ENCODE peak calls at places on chromosomes 11 and 22, in four cellular contexts. E is Right ventricle myocardium inferior; A is activated naive CD8-positive, alpha-beta T cell treated with anti-CD3 and anti-CD28 coated beads, Interleukin-2, amount 50 U/mL, for 24 hours; F is transverse colon. P is an unnamed sample.

GRCh38 chr11:101848262-101848661 is 66.5 kb upstream of the CEP126 start:
- DNase-seq in F (no peak), A (no peak), E (no peak), P (no peak)

GRCh38 chr11:122850076-122850631 is 11.9 kb downstream of the CRTAM start:
- DNase-seq in E (no peak), A (peak), F (no peak), P (peak)

GRCh38 chr11:69476715-69477025 is 4.8 kb upstream of the LINC01488 start:
- DNase-seq in A (no peak), E (no peak), F (no peak), P (no peak)

GRCh38 chr22:18056802-18057474 is 20.9 kb upstream of the PEX26 start:
- DNase-seq in E (no peak), F (peak), A (no peak), P (no peak)

GRCh38 chr11:32888805-32889204 is 3.8 kb upstream of the QSER1 start:
- DNase-seq in E (no peak), A (no peak), F (no peak), P (no peak)

GRCh38 chr11:11701070-11701469 is 79.3 kb upstream of the GALNT18 start:
- DNase-seq in F (no peak), E (no peak), A (no peak), P (no peak)

GRCh38 chr22:42947211-42947990 is 67.5 kb downstream of the PACSIN2 start:
- DNase-seq in F (no peak), A (no peak), E (peak), P (peak)

GRCh38 chr11:112744041-112744440 is 217.2 kb upstream of the NCAM1 start:
- DNase-seq in E (no peak), F (no peak), A (no peak), P (no peak)

GRCh38 chr11:100563541-100564280 is 123.4 kb upstream of the ARHGAP42 start:
- DNase-seq in A (no peak), F (no peak), E (no peak), P (no peak)

GRCh38 chr11:76371170-76371569 is 9.8 kb downstream of the THAP12 start:
- DNase-seq in A (no peak), E (no peak), F (no peak), P (peak)

GRCh38 chr11:16367252-16367651 is 10.9 kb upstream of the SOX6 start:
- DNase-seq in F (no peak), E (no peak), A (no peak), P (no peak)

GRCh38 chr22:31281733-31282132 is 10.6 kb downstream of the PIK3IP1 start:
- DNase-seq in E (no peak), A (no peak), F (no peak), P (no peak)

GRCh38 chr11:111510311-111510710 is 1.9 kb downstream of the BTG4 start:
- DNase-seq in F (no peak), A (no peak), E (no peak), P (no peak)

GRCh38 chr11:118715245-118715807 is 35.9 kb upstream of the TREH start:
- DNase-seq in F (no peak), E (no peak), A (no peak), P (no peak)

GRCh38 chr22:37270928-37271650 is 11.2 kb upstream of the CYTH4 start:
- DNase-seq in F (no peak), E (no peak), A (no peak), P (peak)

GRCh38 chr11:55503449-55503848 is 50.8 kb upstream of the OR4C15 start:
- DNase-seq in E (no peak), A (no peak), F (no peak), P (no peak)

GRCh38 chr22:25120761-25121212 is 78.9 kb upstream of the CRYBB3 start:
- DNase-seq in F (peak), E (no peak), A (no peak), P (no peak)

P was measured in RCC 7860.